ENCODE peak calls at places on chromosomes 2 and 18, in ten cellular contexts. One of them, this sample, is unnamed.

GRCh38 chr18:61286867-61287266 is 46.4 kb upstream of the CDH20 start:
- DNase-seq in neural progenitor cell: no peak
- DNase-seq in AG04449: no peak
- DNase-seq in IMR-90: no peak
- DNase-seq in GM23248: no peak
- DNase-seq in colonic mucosa: no peak
- DNase-seq in esophagus muscularis mucosa: no peak
- DNase-seq in naive thymus-derived CD4-positive, alpha-beta T cell: no peak
- DNase-seq in AG10803: no peak
- DNase-seq in uterus: no peak
- DNase-seq in this sample: no peak

GRCh38 chr2:160388464-160389263 is 104.9 kb downstream of the RBMS1 start:
- DNase-seq in neural progenitor cell: peak
- DNase-seq in AG04449: no peak
- DNase-seq in IMR-90: no peak
- DNase-seq in GM23248: peak
- DNase-seq in colonic mucosa: peak
- DNase-seq in esophagus muscularis mucosa: no peak
- DNase-seq in naive thymus-derived CD4-positive, alpha-beta T cell: peak
- DNase-seq in AG10803: peak
- DNase-seq in uterus: no peak
- DNase-seq in this sample: peak

GRCh38 chr2:101698419-101699190 is 1.1 kb downstream of the MAP4K4 start:
- DNase-seq in neural progenitor cell: no peak
- DNase-seq in AG04449: no peak
- DNase-seq in IMR-90: no peak
- DNase-seq in GM23248: peak
- DNase-seq in colonic mucosa: peak
- DNase-seq in esophagus muscularis mucosa: no peak
- DNase-seq in naive thymus-derived CD4-positive, alpha-beta T cell: no peak
- DNase-seq in AG10803: peak
- DNase-seq in uterus: no peak
- DNase-seq in this sample: peak

GRCh38 chr18:24633121-24633520 is 172.7 kb downstream of the HRH4 start:
- DNase-seq in neural progenitor cell: no peak
- DNase-seq in AG04449: no peak
- DNase-seq in IMR-90: peak
- DNase-seq in GM23248: peak
- DNase-seq in colonic mucosa: no peak
- DNase-seq in esophagus muscularis mucosa: no peak
- DNase-seq in naive thymus-derived CD4-positive, alpha-beta T cell: no peak
- DNase-seq in AG10803: no peak
- DNase-seq in uterus: no peak
- DNase-seq in this sample: no peak

GRCh38 chr2:177106212-177106611 is 106.4 kb upstream of the HNRNPA3 start:
- DNase-seq in neural progenitor cell: no peak
- DNase-seq in AG04449: no peak
- DNase-seq in IMR-90: no peak
- DNase-seq in GM23248: no peak
- DNase-seq in colonic mucosa: no peak
- DNase-seq in esophagus muscularis mucosa: no peak
- DNase-seq in naive thymus-derived CD4-positive, alpha-beta T cell: no peak
- DNase-seq in AG10803: no peak
- DNase-seq in uterus: no peak
- DNase-seq in this sample: peak

GRCh38 chr2:182018218-182018617 is 32.6 kb downstream of the PPP1R1C start:
- DNase-seq in neural progenitor cell: no peak
- DNase-seq in AG04449: peak
- DNase-seq in IMR-90: peak
- DNase-seq in GM23248: peak
- DNase-seq in colonic mucosa: no peak
- DNase-seq in esophagus muscularis mucosa: no peak
- DNase-seq in naive thymus-derived CD4-positive, alpha-beta T cell: no peak
- DNase-seq in AG10803: peak
- DNase-seq in uterus: no peak
- DNase-seq in this sample: no peak

GRCh38 chr18:76458522-76459311 is 36.3 kb downstream of the ZNF516 start:
- DNase-seq in neural progenitor cell: no peak
- DNase-seq in AG04449: no peak
- DNase-seq in IMR-90: no peak
- DNase-seq in GM23248: no peak
- DNase-seq in colonic mucosa: no peak
- DNase-seq in esophagus muscularis mucosa: no peak
- DNase-seq in naive thymus-derived CD4-positive, alpha-beta T cell: no peak
- DNase-seq in AG10803: no peak
- DNase-seq in uterus: no peak
- DNase-seq in this sample: no peak

GRCh38 chr2:9273496-9273895 is 66.9 kb downstream of the ASAP2 start:
- DNase-seq in neural progenitor cell: no peak
- DNase-seq in AG04449: no peak
- DNase-seq in IMR-90: no peak
- DNase-seq in GM23248: no peak
- DNase-seq in colonic mucosa: no peak
- DNase-seq in esophagus muscularis mucosa: no peak
- DNase-seq in naive thymus-derived CD4-positive, alpha-beta T cell: no peak
- DNase-seq in AG10803: no peak
- DNase-seq in uterus: no peak
- DNase-seq in this sample: peak

GRCh38 chr18:28063181-28063790 is 113.6 kb downstream of the CDH2 start:
- DNase-seq in neural progenitor cell: no peak
- DNase-seq in AG04449: peak
- DNase-seq in IMR-90: peak
- DNase-seq in GM23248: peak
- DNase-seq in colonic mucosa: no peak
- DNase-seq in esophagus muscularis mucosa: no peak
- DNase-seq in naive thymus-derived CD4-positive, alpha-beta T cell: no peak
- DNase-seq in AG10803: peak
- DNase-seq in uterus: no peak
- DNase-seq in this sample: no peak

GRCh38 chr2:50547521-50547920 is 484.4 kb downstream of the NRXN1 start:
- DNase-seq in neural progenitor cell: no peak
- DNase-seq in AG04449: peak
- DNase-seq in IMR-90: peak
- DNase-seq in GM23248: no peak
- DNase-seq in colonic mucosa: no peak
- DNase-seq in esophagus muscularis mucosa: no peak
- DNase-seq in naive thymus-derived CD4-positive, alpha-beta T cell: no peak
- DNase-seq in AG10803: no peak
- DNase-seq in uterus: no peak
- DNase-seq in this sample: no peak

GRCh38 chr2:60530660-60531276 is 22.7 kb downstream of the BCL11A start:
- DNase-seq in neural progenitor cell: no peak
- DNase-seq in AG04449: no peak
- DNase-seq in IMR-90: no peak
- DNase-seq in GM23248: no peak
- DNase-seq in colonic mucosa: peak
- DNase-seq in esophagus muscularis mucosa: peak
- DNase-seq in naive thymus-derived CD4-positive, alpha-beta T cell: no peak
- DNase-seq in AG10803: no peak
- DNase-seq in uterus: peak
- DNase-seq in this sample: peak

GRCh38 chr2:29719626-29720025 is 201.8 kb downstream of the ALK start:
- DNase-seq in neural progenitor cell: peak
- DNase-seq in AG04449: no peak
- DNase-seq in IMR-90: no peak
- DNase-seq in GM23248: no peak
- DNase-seq in colonic mucosa: no peak
- DNase-seq in esophagus muscularis mucosa: no peak
- DNase-seq in naive thymus-derived CD4-positive, alpha-beta T cell: no peak
- DNase-seq in AG10803: no peak
- DNase-seq in uterus: no peak
- DNase-seq in this sample: no peak

GRCh38 chr2:47269316-47270232 is 114.5 kb upstream of the STPG4 start:
- DNase-seq in neural progenitor cell: no peak
- DNase-seq in AG04449: peak
- DNase-seq in IMR-90: peak
- DNase-seq in GM23248: peak
- DNase-seq in colonic mucosa: peak
- DNase-seq in esophagus muscularis mucosa: no peak
- DNase-seq in naive thymus-derived CD4-positive, alpha-beta T cell: no peak
- DNase-seq in AG10803: peak
- DNase-seq in uterus: peak
- DNase-seq in this sample: no peak

GRCh38 chr2:207432471-207432870 is 97.3 kb upstream of the CREB1 start:
- DNase-seq in neural progenitor cell: no peak
- DNase-seq in AG04449: peak
- DNase-seq in IMR-90: peak
- DNase-seq in GM23248: peak
- DNase-seq in colonic mucosa: no peak
- DNase-seq in esophagus muscularis mucosa: no peak
- DNase-seq in naive thymus-derived CD4-positive, alpha-beta T cell: no peak
- DNase-seq in AG10803: peak
- DNase-seq in uterus: no peak
- DNase-seq in this sample: no peak

GRCh38 chr2:180907731-180908130 is 72.7 kb upstream of the UBE2E3 start:
- DNase-seq in neural progenitor cell: no peak
- DNase-seq in AG04449: peak
- DNase-seq in IMR-90: peak
- DNase-seq in GM23248: peak
- DNase-seq in colonic mucosa: no peak
- DNase-seq in esophagus muscularis mucosa: no peak
- DNase-seq in naive thymus-derived CD4-positive, alpha-beta T cell: no peak
- DNase-seq in AG10803: peak
- DNase-seq in uterus: no peak
- DNase-seq in this sample: no peak

GRCh38 chr2:180901331-180901730 is 79.1 kb upstream of the UBE2E3 start:
- DNase-seq in neural progenitor cell: no peak
- DNase-seq in AG04449: no peak
- DNase-seq in IMR-90: no peak
- DNase-seq in GM23248: no peak
- DNase-seq in colonic mucosa: no peak
- DNase-seq in esophagus muscularis mucosa: no peak
- DNase-seq in naive thymus-derived CD4-positive, alpha-beta T cell: no peak
- DNase-seq in AG10803: no peak
- DNase-seq in uterus: no peak
- DNase-seq in this sample: no peak

GRCh38 chr2:180905002-180905401 is 75.4 kb upstream of the UBE2E3 start:
- DNase-seq in neural progenitor cell: no peak
- DNase-seq in AG04449: no peak
- DNase-seq in IMR-90: peak
- DNase-seq in GM23248: no peak
- DNase-seq in colonic mucosa: no peak
- DNase-seq in esophagus muscularis mucosa: no peak
- DNase-seq in naive thymus-derived CD4-positive, alpha-beta T cell: no peak
- DNase-seq in AG10803: no peak
- DNase-seq in uterus: no peak
- DNase-seq in this sample: peak
- H3K4me3 ChIP-seq in neural progenitor cell: no peak
- H3K4me3 ChIP-seq in AG04449: no peak
- H3K4me3 ChIP-seq in IMR-90: no peak
- H3K4me3 ChIP-seq in GM23248: no peak
- H3K4me3 ChIP-seq in colonic mucosa: no peak
- H3K4me3 ChIP-seq in esophagus muscularis mucosa: no peak
- H3K4me3 ChIP-seq in naive thymus-derived CD4-positive, alpha-beta T cell: no peak
- H3K4me3 ChIP-seq in AG10803: no peak
- H3K4me3 ChIP-seq in uterus: no peak
- H3K4me3 ChIP-seq in this sample: no peak

DNA sequence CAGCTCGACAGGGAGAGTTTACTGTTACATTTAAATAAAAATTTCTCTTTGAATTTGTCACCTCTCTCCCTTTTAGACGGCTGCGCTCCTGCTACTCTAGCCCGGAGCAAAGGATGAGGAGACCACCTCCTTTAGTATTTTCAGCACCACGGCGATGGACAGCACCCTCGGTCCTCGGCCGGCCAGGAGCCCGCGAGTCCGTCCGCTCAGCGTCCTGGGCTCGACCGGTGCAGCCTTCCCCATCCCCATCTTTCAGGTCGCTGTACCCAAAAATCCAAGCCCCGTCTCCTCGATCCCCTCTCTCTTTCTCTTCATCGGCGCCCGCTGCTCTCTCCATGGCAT is 831 bp downstream of the CELF4 start:
- DNase-seq in neural progenitor cell: peak
- DNase-seq in AG04449: no peak
- DNase-seq in IMR-90: peak
- DNase-seq in GM23248: peak
- DNase-seq in colonic mucosa: peak
- DNase-seq in esophagus muscularis mucosa: no peak
- DNase-seq in naive thymus-derived CD4-positive, alpha-beta T cell: no peak
- DNase-seq in AG10803: peak
- DNase-seq in uterus: peak
- DNase-seq in this sample: peak
- H3K4me3 ChIP-seq in neural progenitor cell: peak
- H3K4me3 ChIP-seq in AG04449: no peak
- H3K4me3 ChIP-seq in IMR-90: no peak
- H3K4me3 ChIP-seq in GM23248: peak
- H3K4me3 ChIP-seq in colonic mucosa: no peak
- H3K4me3 ChIP-seq in esophagus muscularis mucosa: peak
- H3K4me3 ChIP-seq in naive thymus-derived CD4-positive, alpha-beta T cell: no peak
- H3K4me3 ChIP-seq in AG10803: no peak
- H3K4me3 ChIP-seq in uterus: no peak
- H3K4me3 ChIP-seq in this sample: no peak

GRCh38 chr2:113175101-113175628 is 1.4 kb downstream of the PSD4 start:
- DNase-seq in neural progenitor cell: no peak
- DNase-seq in AG04449: no peak
- DNase-seq in IMR-90: no peak
- DNase-seq in GM23248: no peak
- DNase-seq in colonic mucosa: no peak
- DNase-seq in esophagus muscularis mucosa: no peak
- DNase-seq in naive thymus-derived CD4-positive, alpha-beta T cell: peak
- DNase-seq in AG10803: no peak
- DNase-seq in uterus: no peak
- DNase-seq in this sample: peak
- H3K4me3 ChIP-seq in neural progenitor cell: no peak
- H3K4me3 ChIP-seq in AG04449: no peak
- H3K4me3 ChIP-seq in IMR-90: no peak
- H3K4me3 ChIP-seq in GM23248: no peak
- H3K4me3 ChIP-seq in colonic mucosa: peak
- H3K4me3 ChIP-seq in esophagus muscularis mucosa: peak
- H3K4me3 ChIP-seq in naive thymus-derived CD4-positive, alpha-beta T cell: peak
- H3K4me3 ChIP-seq in AG10803: no peak
- H3K4me3 ChIP-seq in uterus: no peak
- H3K4me3 ChIP-seq in this sample: peak

DNA sequence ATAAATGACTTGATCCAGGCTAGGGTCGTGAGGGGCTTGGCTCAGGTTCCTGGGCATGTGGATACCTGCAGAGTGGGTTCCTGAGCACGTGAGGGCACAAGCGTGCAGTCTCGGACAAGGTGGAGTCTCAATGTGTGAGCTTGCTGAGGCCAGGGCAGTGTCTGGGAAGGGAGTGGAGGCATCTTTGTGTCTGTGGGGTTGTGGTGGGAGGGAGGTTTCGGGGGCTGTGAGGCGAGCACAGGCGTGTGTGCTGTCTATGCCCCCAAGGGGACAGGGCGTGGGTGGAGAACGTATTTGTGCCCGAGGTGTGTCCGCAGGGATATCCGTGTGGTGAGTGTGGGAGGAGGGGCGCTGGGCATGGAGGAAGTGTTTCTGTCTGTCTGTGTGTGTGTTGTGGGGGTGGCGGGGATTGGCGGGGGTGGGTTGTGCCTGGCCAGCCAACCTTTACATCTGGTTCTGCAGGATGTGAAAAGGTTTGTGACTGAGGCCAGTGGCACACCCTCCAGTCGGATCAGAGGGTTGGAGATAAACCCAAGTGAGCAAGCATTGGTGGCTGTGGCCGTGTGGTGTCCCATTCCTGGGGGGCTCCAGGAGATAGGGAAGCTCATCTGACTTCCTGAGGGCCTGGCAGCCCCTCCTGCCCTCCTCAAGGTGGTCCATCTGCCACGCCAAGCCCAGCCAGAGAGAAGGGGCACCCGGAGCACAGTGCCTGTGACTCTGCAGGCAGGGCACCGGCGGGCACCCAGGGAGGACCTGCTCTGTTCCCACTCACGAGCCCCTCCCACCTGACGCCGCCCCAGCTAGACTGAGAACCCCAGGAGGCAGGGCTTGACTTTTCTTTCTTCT is 57.1 kb downstream of the ZFP36L2 start:
- DNase-seq in neural progenitor cell: no peak
- DNase-seq in AG04449: no peak
- DNase-seq in IMR-90: no peak
- DNase-seq in GM23248: no peak
- DNase-seq in colonic mucosa: peak
- DNase-seq in esophagus muscularis mucosa: no peak
- DNase-seq in naive thymus-derived CD4-positive, alpha-beta T cell: peak
- DNase-seq in AG10803: no peak
- DNase-seq in uterus: peak
- DNase-seq in this sample: peak
- H3K4me3 ChIP-seq in neural progenitor cell: no peak
- H3K4me3 ChIP-seq in AG04449: no peak
- H3K4me3 ChIP-seq in IMR-90: no peak
- H3K4me3 ChIP-seq in GM23248: no peak
- H3K4me3 ChIP-seq in colonic mucosa: no peak
- H3K4me3 ChIP-seq in esophagus muscularis mucosa: no peak
- H3K4me3 ChIP-seq in naive thymus-derived CD4-positive, alpha-beta T cell: peak
- H3K4me3 ChIP-seq in AG10803: no peak
- H3K4me3 ChIP-seq in uterus: no peak
- H3K4me3 ChIP-seq in this sample: peak

This sample was measured in NB4.